ENCODE peak calls at places on chromosome 13, in seven cellular contexts. One of them, this sample, is unnamed.

GRCh38 chr13:113612626-113613025 is 28.1 kb downstream of the TFDP1 start:
- DNase-seq in A549: no peak
- DNase-seq in heart right ventricle: no peak
- DNase-seq in body of pancreas: no peak
- DNase-seq in IMR-90: no peak
- DNase-seq in endodermal cell: no peak
- DNase-seq in fibroblast of pulmonary artery: no peak
- DNase-seq in this sample: no peak

GRCh38 chr13:106540613-106541012 is 5.2 kb upstream of the EFNB2 start:
- DNase-seq in A549: no peak
- DNase-seq in heart right ventricle: no peak
- DNase-seq in body of pancreas: no peak
- DNase-seq in IMR-90: no peak
- DNase-seq in endodermal cell: no peak
- DNase-seq in fibroblast of pulmonary artery: no peak
- DNase-seq in this sample: no peak

GRCh38 chr13:71979616-71980015 is 112.6 kb upstream of the DACH1 start:
- DNase-seq in A549: no peak
- DNase-seq in heart right ventricle: no peak
- DNase-seq in body of pancreas: no peak
- DNase-seq in IMR-90: no peak
- DNase-seq in endodermal cell: peak
- DNase-seq in fibroblast of pulmonary artery: peak
- DNase-seq in this sample: peak

GRCh38 chr13:39820606-39821005 is 165.1 kb downstream of the COG6 start:
- DNase-seq in A549: no peak
- DNase-seq in heart right ventricle: no peak
- DNase-seq in body of pancreas: no peak
- DNase-seq in IMR-90: no peak
- DNase-seq in endodermal cell: no peak
- DNase-seq in fibroblast of pulmonary artery: no peak
- DNase-seq in this sample: no peak

GRCh38 chr13:93903909-93904308 is 575.6 kb downstream of the DCT start:
- DNase-seq in A549: no peak
- DNase-seq in heart right ventricle: no peak
- DNase-seq in body of pancreas: no peak
- DNase-seq in IMR-90: peak
- DNase-seq in endodermal cell: no peak
- DNase-seq in fibroblast of pulmonary artery: no peak
- DNase-seq in this sample: no peak

GRCh38 chr13:99191900-99192399 is 8.7 kb upstream of the UBAC2 start:
- DNase-seq in A549: no peak
- DNase-seq in heart right ventricle: no peak
- DNase-seq in body of pancreas: no peak
- DNase-seq in IMR-90: peak
- DNase-seq in endodermal cell: no peak
- DNase-seq in fibroblast of pulmonary artery: no peak
- DNase-seq in this sample: no peak

GRCh38 chr13:80012281-80012680 is 328.6 kb downstream of the SPRY2 start:
- DNase-seq in A549: no peak
- DNase-seq in heart right ventricle: no peak
- DNase-seq in body of pancreas: no peak
- DNase-seq in IMR-90: no peak
- DNase-seq in endodermal cell: no peak
- DNase-seq in fibroblast of pulmonary artery: peak
- DNase-seq in this sample: peak

GRCh38 chr13:33191425-33192221 is 93.9 kb downstream of the STARD13 start:
- DNase-seq in A549: no peak
- DNase-seq in heart right ventricle: no peak
- DNase-seq in body of pancreas: peak
- DNase-seq in IMR-90: peak
- DNase-seq in endodermal cell: no peak
- DNase-seq in fibroblast of pulmonary artery: no peak
- DNase-seq in this sample: no peak

GRCh38 chr13:79522583-79522982 is 41.6 kb downstream of the NDFIP2 start:
- DNase-seq in A549: no peak
- DNase-seq in heart right ventricle: no peak
- DNase-seq in body of pancreas: no peak
- DNase-seq in IMR-90: peak
- DNase-seq in endodermal cell: no peak
- DNase-seq in fibroblast of pulmonary artery: peak
- DNase-seq in this sample: peak

GRCh38 chr13:106418556-106418955 is 116.9 kb downstream of the EFNB2 start:
- DNase-seq in A549: no peak
- DNase-seq in heart right ventricle: no peak
- DNase-seq in body of pancreas: no peak
- DNase-seq in IMR-90: peak
- DNase-seq in endodermal cell: no peak
- DNase-seq in fibroblast of pulmonary artery: no peak
- DNase-seq in this sample: no peak

GRCh38 chr13:32080328-32080744 is 48.8 kb downstream of the FRY start:
- DNase-seq in A549: no peak
- DNase-seq in heart right ventricle: no peak
- DNase-seq in body of pancreas: no peak
- DNase-seq in IMR-90: no peak
- DNase-seq in endodermal cell: no peak
- DNase-seq in fibroblast of pulmonary artery: no peak
- DNase-seq in this sample: no peak

GRCh38 chr13:112873851-112874750 is 94.9 kb upstream of the MCF2L start:
- DNase-seq in A549: peak
- DNase-seq in heart right ventricle: peak
- DNase-seq in body of pancreas: peak
- DNase-seq in IMR-90: peak
- DNase-seq in endodermal cell: peak
- DNase-seq in fibroblast of pulmonary artery: peak
- DNase-seq in this sample: peak

GRCh38 chr13:27500806-27501534 is 50.6 kb upstream of the MTIF3 start:
- DNase-seq in A549: no peak
- DNase-seq in heart right ventricle: peak
- DNase-seq in body of pancreas: no peak
- DNase-seq in IMR-90: no peak
- DNase-seq in endodermal cell: no peak
- DNase-seq in fibroblast of pulmonary artery: peak
- DNase-seq in this sample: no peak

GRCh38 chr13:47033216-47033615 is 136.4 kb upstream of the HTR2A start:
- DNase-seq in A549: no peak
- DNase-seq in heart right ventricle: no peak
- DNase-seq in body of pancreas: no peak
- DNase-seq in IMR-90: peak
- DNase-seq in endodermal cell: peak
- DNase-seq in fibroblast of pulmonary artery: peak
- DNase-seq in this sample: peak

GRCh38 chr13:70894258-70894657 is 786.0 kb upstream of the KLHL1 start:
- DNase-seq in A549: no peak
- DNase-seq in heart right ventricle: no peak
- DNase-seq in body of pancreas: no peak
- DNase-seq in IMR-90: no peak
- DNase-seq in endodermal cell: no peak
- DNase-seq in fibroblast of pulmonary artery: no peak
- DNase-seq in this sample: no peak

GRCh38 chr13:70893832-70894231 is 785.6 kb upstream of the KLHL1 start:
- DNase-seq in A549: no peak
- DNase-seq in heart right ventricle: no peak
- DNase-seq in body of pancreas: no peak
- DNase-seq in IMR-90: no peak
- DNase-seq in endodermal cell: no peak
- DNase-seq in fibroblast of pulmonary artery: peak
- DNase-seq in this sample: no peak

GRCh38 chr13:70890289-70890688 is 782.0 kb upstream of the KLHL1 start:
- DNase-seq in A549: no peak
- DNase-seq in heart right ventricle: no peak
- DNase-seq in body of pancreas: no peak
- DNase-seq in IMR-90: no peak
- DNase-seq in endodermal cell: no peak
- DNase-seq in fibroblast of pulmonary artery: no peak
- DNase-seq in this sample: no peak

GRCh38 chr13:70884196-70884595 is 775.9 kb upstream of the KLHL1 start:
- DNase-seq in A549: no peak
- DNase-seq in heart right ventricle: no peak
- DNase-seq in body of pancreas: no peak
- DNase-seq in IMR-90: no peak
- DNase-seq in endodermal cell: no peak
- DNase-seq in fibroblast of pulmonary artery: no peak
- DNase-seq in this sample: no peak

DNA sequence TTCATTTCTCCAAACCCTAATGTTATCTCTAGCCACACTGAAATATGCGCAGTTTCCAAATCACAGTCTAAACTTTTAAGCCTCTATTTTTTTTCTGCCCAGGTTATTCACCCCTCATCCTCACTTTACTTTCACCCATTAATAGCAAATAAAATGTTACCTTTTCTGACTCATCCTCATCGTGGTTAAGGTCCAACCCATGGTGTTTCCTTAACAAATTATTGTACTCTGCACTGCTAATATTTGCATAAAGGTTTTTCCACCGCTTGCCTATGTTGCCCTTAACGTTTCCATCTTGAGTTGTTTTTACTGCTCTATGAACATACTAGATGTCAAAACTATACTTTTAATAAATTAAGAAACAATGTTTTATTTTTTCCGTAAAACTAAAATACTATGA is 780.9 kb upstream of the KLHL1 start:
- DNase-seq in A549: no peak
- DNase-seq in heart right ventricle: no peak
- DNase-seq in body of pancreas: no peak
- DNase-seq in IMR-90: no peak
- DNase-seq in endodermal cell: no peak
- DNase-seq in fibroblast of pulmonary artery: no peak
- DNase-seq in this sample: no peak
- TF ChIP-seq CTCF in A549: no peak
- TF ChIP-seq CTCF in heart right ventricle: no peak
- TF ChIP-seq CTCF in body of pancreas: no peak
- TF ChIP-seq CTCF in IMR-90: no peak
- TF ChIP-seq CTCF in endodermal cell: no peak
- TF ChIP-seq CTCF in fibroblast of pulmonary artery: no peak
- TF ChIP-seq CTCF in this sample: no peak

GRCh38 chr13:30802953-30803478 is 67.7 kb downstream of the ALOX5AP start:
- DNase-seq in A549: peak
- DNase-seq in heart right ventricle: peak
- DNase-seq in body of pancreas: peak
- DNase-seq in IMR-90: peak
- DNase-seq in endodermal cell: peak
- DNase-seq in fibroblast of pulmonary artery: peak
- DNase-seq in this sample: peak
- TF ChIP-seq CTCF in A549: peak
- TF ChIP-seq CTCF in heart right ventricle: peak
- TF ChIP-seq CTCF in body of pancreas: peak
- TF ChIP-seq CTCF in IMR-90: peak
- TF ChIP-seq CTCF in endodermal cell: peak
- TF ChIP-seq CTCF in fibroblast of pulmonary artery: peak
- TF ChIP-seq CTCF in this sample: peak

GRCh38 chr13:95556981-95557380 is 4.5 kb downstream of the CLDN10 start:
- DNase-seq in A549: no peak
- DNase-seq in heart right ventricle: no peak
- DNase-seq in body of pancreas: no peak
- DNase-seq in IMR-90: no peak
- DNase-seq in endodermal cell: no peak
- DNase-seq in fibroblast of pulmonary artery: no peak
- DNase-seq in this sample: no peak

GRCh38 chr13:95552208-95552538 is 347 bp upstream of the CLDN10 start:
- DNase-seq in A549: no peak
- DNase-seq in heart right ventricle: no peak
- DNase-seq in body of pancreas: no peak
- DNase-seq in IMR-90: no peak
- DNase-seq in endodermal cell: no peak
- DNase-seq in fibroblast of pulmonary artery: no peak
- DNase-seq in this sample: no peak

GRCh38 chr13:95553614-95554385 is 1.3 kb downstream of the CLDN10 start:
- DNase-seq in A549: no peak
- DNase-seq in heart right ventricle: no peak
- DNase-seq in body of pancreas: peak
- DNase-seq in IMR-90: no peak
- DNase-seq in endodermal cell: peak
- DNase-seq in fibroblast of pulmonary artery: no peak
- DNase-seq in this sample: no peak

GRCh38 chr13:95553271-95553588 is 710 bp downstream of the CLDN10 start:
- DNase-seq in A549: no peak
- DNase-seq in heart right ventricle: no peak
- DNase-seq in body of pancreas: no peak
- DNase-seq in IMR-90: no peak
- DNase-seq in endodermal cell: no peak
- DNase-seq in fibroblast of pulmonary artery: no peak
- DNase-seq in this sample: no peak

DNA sequence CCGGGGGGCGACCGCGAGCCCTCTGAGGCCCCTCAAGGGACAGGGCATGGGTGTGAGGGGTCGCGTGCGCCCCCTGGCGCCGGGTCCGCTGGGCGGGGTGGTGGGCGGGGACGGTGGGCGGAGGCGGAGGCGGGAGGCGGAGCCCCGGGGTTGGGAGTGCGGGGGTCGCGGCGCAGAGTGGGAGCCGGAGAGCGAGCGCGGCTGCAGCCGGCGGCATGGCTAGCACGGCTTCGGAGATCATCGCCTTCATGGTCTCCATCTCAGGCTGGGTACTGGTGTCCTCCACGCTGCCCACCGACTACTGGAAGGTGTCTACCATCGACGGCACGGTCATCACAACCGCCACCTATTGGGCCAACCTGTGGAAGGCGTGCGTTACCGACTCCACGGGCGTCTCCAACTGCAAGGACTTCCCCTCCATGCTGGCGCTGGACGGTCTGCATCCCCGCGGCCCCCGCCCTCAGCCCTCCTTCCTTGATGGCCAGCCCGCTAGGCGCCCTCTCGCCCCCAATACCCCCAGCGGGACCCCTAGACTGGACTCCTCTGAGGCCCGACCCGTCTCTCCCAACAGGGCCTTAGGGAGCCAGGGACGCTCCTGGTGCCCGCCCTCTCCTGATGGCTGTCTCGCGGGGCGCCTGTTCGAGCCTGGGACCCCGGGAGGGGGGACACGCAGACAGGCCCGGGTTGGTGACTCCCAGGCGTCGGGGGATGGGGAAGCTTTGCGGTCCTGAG is at the start of gene CLDN10:
- DNase-seq in A549: no peak
- DNase-seq in heart right ventricle: no peak
- DNase-seq in body of pancreas: peak
- DNase-seq in IMR-90: no peak
- DNase-seq in endodermal cell: peak
- DNase-seq in fibroblast of pulmonary artery: no peak
- DNase-seq in this sample: no peak
- TF ChIP-seq CTCF in A549: peak
- TF ChIP-seq CTCF in heart right ventricle: peak
- TF ChIP-seq CTCF in body of pancreas: peak
- TF ChIP-seq CTCF in IMR-90: no peak
- TF ChIP-seq CTCF in endodermal cell: peak
- TF ChIP-seq CTCF in fibroblast of pulmonary artery: no peak
- TF ChIP-seq CTCF in this sample: no peak

DNA sequence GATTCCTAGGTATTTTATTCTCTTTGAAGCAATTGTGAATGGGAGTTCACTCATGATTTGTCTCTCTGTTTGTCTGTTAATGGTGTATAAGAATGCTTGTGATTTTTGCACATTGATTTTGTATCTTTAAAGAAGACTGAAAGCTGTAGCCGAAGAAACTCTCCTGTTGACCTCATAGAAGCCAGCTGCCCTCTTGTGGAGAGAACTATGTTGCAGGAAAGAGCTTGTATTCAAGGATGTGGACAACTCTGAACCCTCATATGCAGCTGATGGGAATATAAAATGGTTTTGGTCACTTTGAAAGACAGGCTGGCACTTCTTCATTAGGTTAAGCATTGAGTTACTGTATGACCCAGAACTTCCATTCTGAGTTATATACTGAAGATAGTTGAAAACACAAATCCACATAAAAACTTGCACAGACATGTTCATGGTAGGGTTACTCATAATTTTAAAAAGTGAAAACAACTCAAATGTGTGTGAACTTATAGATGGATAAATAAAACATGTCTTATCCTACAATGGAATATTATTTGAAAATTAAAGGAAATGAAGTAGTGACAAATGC is 65.8 kb upstream of the SLITRK6 start:
- DNase-seq in A549: no peak
- DNase-seq in heart right ventricle: no peak
- DNase-seq in body of pancreas: no peak
- DNase-seq in IMR-90: peak
- DNase-seq in endodermal cell: peak
- DNase-seq in fibroblast of pulmonary artery: peak
- DNase-seq in this sample: peak
- TF ChIP-seq CTCF in A549: no peak
- TF ChIP-seq CTCF in heart right ventricle: no peak
- TF ChIP-seq CTCF in body of pancreas: no peak
- TF ChIP-seq CTCF in IMR-90: peak
- TF ChIP-seq CTCF in endodermal cell: peak
- TF ChIP-seq CTCF in fibroblast of pulmonary artery: peak
- TF ChIP-seq CTCF in this sample: peak

This sample was measured in MCF 10A.